ENCODE peak calls at places on chromosomes 13 and 19, in four cellular contexts. V is omental fat pad; C is tibial nerve; A is CD8-positive, alpha-beta memory T cell. N is an unnamed sample.
A peak's percentile ranks its signal among the peaks of the same experiment; 100 is the strongest.

GRCh38 chr19:49506575-49507105 is 5.8 kb upstream of the FCGRT start:
- DNase-seq in V (no peak), A (peak; percentile 72), C (no peak), N (peak; percentile 70)

GRCh38 chr19:10430505-10431253 is 10.3 kb downstream of the PDE4A start:
- DNase-seq in V (no peak), C (no peak), A (no peak), N (no peak)

GRCh38 chr13:53217221-53217620 is 188.6 kb downstream of the OLFM4 start:
- DNase-seq in C (no peak), A (no peak), V (no peak), N (no peak)

GRCh38 chr19:55624109-55625003 is at the start of gene ZNF784:
- DNase-seq in V (peak; percentile 93), C (peak; percentile 92), A (peak; percentile 91), N (peak; percentile 96)

GRCh38 chr13:75055296-75055695 is 426.7 kb downstream of the TBC1D4 start:
- DNase-seq in V (no peak), C (no peak), A (no peak), N (no peak)

GRCh38 chr13:87057807-87058520 is 613.2 kb upstream of the SLITRK5 start:
- DNase-seq in A (no peak), V (no peak), C (no peak), N (no peak)

GRCh38 chr19:4878491-4878968 is 11.1 kb upstream of the PLIN3 start:
- DNase-seq in C (no peak), V (no peak), A (no peak), N (no peak)

GRCh38 chr13:36848228-36848982 is 29.4 kb downstream of the RFXAP start:
- DNase-seq in A (no peak), C (no peak), V (no peak), N (no peak)

GRCh38 chr19:57558525-57558924 is 1.1 kb downstream of the ZNF550 start:
- DNase-seq in C (no peak), A (no peak), V (no peak), N (no peak)

GRCh38 chr13:42649761-42650289 is 75.9 kb downstream of the TNFSF11 start:
- DNase-seq in C (no peak), A (no peak), V (no peak), N (no peak)

GRCh38 chr13:102198418-102199322 is 203.2 kb downstream of the FGF14 start:
- DNase-seq in A (no peak), V (no peak), C (no peak), N (no peak)

GRCh38 chr13:19581675-19582074 is 20.3 kb upstream of the TPTE2 start:
- DNase-seq in C (no peak), V (no peak), A (no peak), N (no peak)

GRCh38 chr19:17341845-17342244 is 4.5 kb downstream of the GTPBP3 start:
- DNase-seq in A (no peak), V (no peak), C (no peak), N (no peak)

GRCh38 chr19:1624458-1624857 is 19.2 kb upstream of the UQCR11 start:
- DNase-seq in A (peak; percentile 15), V (no peak), C (no peak), N (peak; percentile 26)

GRCh38 chr13:30645629-30646028 is 27.9 kb downstream of the USPL1 start:
- DNase-seq in A (no peak), V (no peak), C (no peak), N (no peak)

GRCh38 chr13:32587774-32588165 is 1.5 kb downstream of the PDS5B start:
- DNase-seq in V (no peak), A (no peak), C (no peak), N (no peak)

GRCh38 chr13:23899555-23899954 is 2.3 kb upstream of the C1QTNF9B start:
- DNase-seq in V (no peak), C (no peak), A (no peak), N (no peak)

GRCh38 chr19:45172173-45172572 is 5.9 kb downstream of the TRAPPC6A start:
- DNase-seq in C (no peak), A (no peak), V (no peak), N (no peak)

GRCh38 chr19:1467512-1468273 is 11.3 kb downstream of the C19orf25 start:
- DNase-seq in V (no peak), A (no peak), C (no peak), N (no peak)

GRCh38 chr19:2270572-2271515 is 11.1 kb downstream of the PEAK3 start:
- DNase-seq in C (peak; percentile 83), A (peak; percentile 74), V (peak; percentile 62), N (peak; percentile 63)

GRCh38 chr19:51421229-51422052 is 4.0 kb upstream of the SIGLEC10 start:
- DNase-seq in C (no peak), A (no peak), V (no peak), N (no peak)

GRCh38 chr19:2575734-2576481 is 100.0 kb downstream of the GADD45B start:
- DNase-seq in V (no peak), A (no peak), C (peak; percentile 85), N (no peak)

GRCh38 chr13:53405616-53406015 is 377.0 kb downstream of the OLFM4 start:
- DNase-seq in A (no peak), V (no peak), C (no peak), N (no peak)

N was measured in T-helper 9 cell.